ENCODE peak calls at places on chromosomes 16 and 17, in four cellular contexts. L is K562, U is WTC11, T is HepG2. F is an unnamed sample.

GRCh38 chr17:43533699-43534098 is 12.4 kb downstream of the ETV4 start:
- DNase-seq in L (no peak), U (no peak), T (no peak), F (no peak)

GRCh38 chr17:80819422-80820164 is 172.0 kb upstream of the CHMP6 start:
- DNase-seq in L (no peak), U (no peak), T (peak), F (no peak)

GRCh38 chr17:15106540-15106939 is 158.6 kb downstream of the PMP22 start:
- DNase-seq in L (peak), U (no peak), T (no peak), F (no peak)

GRCh38 chr16:69451166-69451565 is 26.7 kb downstream of the CYB5B start:
- DNase-seq in L (no peak), U (no peak), T (no peak), F (no peak)

GRCh38 chr17:40448213-40448638 is 5.0 kb downstream of the IGFBP4 start:
- DNase-seq in L (no peak), U (no peak), T (peak), F (no peak)

GRCh38 chr17:259341-259976 is 78.0 kb upstream of the DOC2B start:
- DNase-seq in L (no peak), U (peak), T (no peak), F (no peak)

GRCh38 chr17:39094607-39095308 is 56.7 kb downstream of the PLXDC1 start:
- DNase-seq in L (no peak), U (no peak), T (no peak), F (no peak)

GRCh38 chr16:56763305-56763916 is 33.5 kb downstream of the NUP93 start:
- DNase-seq in L (no peak), U (no peak), T (no peak), F (no peak)

GRCh38 chr17:4935650-4936049 is 3.6 kb downstream of the GP1BA start:
- DNase-seq in L (no peak), U (no peak), T (no peak), F (no peak)

GRCh38 chr17:39376434-39376833 is 25.0 kb downstream of the FBXL20 start:
- DNase-seq in L (no peak), U (no peak), T (no peak), F (no peak)

GRCh38 chr17:1241904-1242303 is 28.3 kb upstream of the BHLHA9 start:
- DNase-seq in L (no peak), U (no peak), T (no peak), F (no peak)

GRCh38 chr17:63178530-63178929 is 212.5 kb downstream of the TANC2 start:
- DNase-seq in L (no peak), U (no peak), T (no peak), F (no peak)

GRCh38 chr17:81142301-81143199 is 22.8 kb upstream of the PVALEF start:
- DNase-seq in L (peak), U (peak), T (peak), F (peak)

GRCh38 chr17:57913576-57914273 is 41.5 kb downstream of the CUEDC1 start:
- DNase-seq in L (no peak), U (no peak), T (no peak), F (no peak)

GRCh38 chr17:72976971-72977767 is 115.3 kb downstream of the SLC39A11 start:
- DNase-seq in L (peak), U (no peak), T (no peak), F (peak)

GRCh38 chr17:72975509-72975908 is 117.0 kb downstream of the SLC39A11 start:
- DNase-seq in L (no peak), U (no peak), T (no peak), F (no peak)

GRCh38 chr17:72972263-72972951 is 120.1 kb downstream of the SLC39A11 start:
- DNase-seq in L (no peak), U (no peak), T (peak), F (no peak)

GRCh38 chr17:72977768-72978417 is 114.6 kb downstream of the SLC39A11 start:
- DNase-seq in L (peak), U (no peak), T (no peak), F (no peak)

GRCh38 chr17:72974605-72975232 is 117.8 kb downstream of the SLC39A11 start:
- DNase-seq in L (no peak), U (no peak), T (peak), F (no peak)
- TF ChIP-seq SP1 in L (no peak), U (no peak), T (no peak), F (no peak)

DNA sequence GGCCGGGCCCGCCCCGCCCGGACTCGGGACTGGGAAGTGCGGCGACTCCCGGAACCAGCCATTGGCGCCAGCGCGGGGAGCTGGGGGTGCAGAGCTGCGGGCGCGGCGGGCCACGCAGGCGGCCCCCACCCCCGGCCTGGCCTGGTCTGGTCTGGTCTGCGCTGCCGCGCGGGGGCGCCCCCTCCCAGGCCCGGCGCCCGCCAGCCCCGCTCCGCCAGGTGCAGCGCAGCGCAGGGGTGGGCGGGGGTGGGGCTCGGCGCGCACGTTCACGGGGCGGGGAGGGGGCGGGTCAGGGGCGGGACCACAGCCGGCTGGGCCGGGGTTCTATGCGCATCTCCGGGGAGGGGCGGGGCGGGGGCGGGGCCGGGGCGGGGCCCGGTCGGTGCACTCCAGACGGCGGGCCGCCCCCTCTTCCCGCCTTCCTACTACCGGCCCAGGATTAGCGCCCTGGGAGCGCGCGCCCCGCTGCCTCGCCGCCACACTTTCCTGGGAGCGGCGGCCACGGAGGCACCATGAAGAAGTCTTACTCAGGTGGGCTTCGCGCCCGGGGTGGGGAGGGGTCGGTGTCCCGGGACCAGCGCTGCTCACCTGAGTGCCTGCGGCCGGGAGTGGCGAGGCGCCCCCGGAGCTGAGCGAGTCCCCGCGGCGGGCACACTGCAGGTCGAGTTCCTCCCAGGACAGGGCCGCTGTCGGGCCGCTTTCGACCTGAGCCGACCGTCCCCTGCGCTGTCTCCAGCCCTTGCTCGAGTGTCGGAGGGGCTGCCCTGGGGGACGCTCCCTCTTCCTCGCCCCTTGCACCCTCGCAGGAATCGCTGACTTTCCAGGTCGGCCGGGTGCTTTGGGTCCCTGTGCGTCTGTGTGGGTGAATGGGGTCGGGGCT is 140.5 kb downstream of the SEC14L1 start:
- DNase-seq in L (peak), U (peak), T (peak), F (peak)
- TF ChIP-seq ELF4 in L (no peak), U (no peak), T (no peak), F (no peak)

GRCh38 chr17:69486779-69487637 is 72.5 kb downstream of the MAP2K6 start:
- DNase-seq in L (no peak), U (no peak), T (no peak), F (no peak)

GRCh38 chr17:69480197-69480596 is 65.7 kb downstream of the MAP2K6 start:
- DNase-seq in L (no peak), U (no peak), T (no peak), F (no peak)

GRCh38 chr17:69485901-69486643 is 71.6 kb downstream of the MAP2K6 start:
- DNase-seq in L (no peak), U (no peak), T (no peak), F (no peak)

GRCh38 chr17:69489303-69489702 is 74.8 kb downstream of the MAP2K6 start:
- DNase-seq in L (no peak), U (no peak), T (no peak), F (no peak)

GRCh38 chr17:69485126-69485724 is 70.7 kb downstream of the MAP2K6 start:
- DNase-seq in L (no peak), U (no peak), T (no peak), F (no peak)
- TF ChIP-seq SP1 in L (no peak), U (no peak), T (no peak), F (no peak)

GRCh38 chr16:67969286-67970039 is 1.0 kb upstream of the SLC12A4 start:
- DNase-seq in L (peak), U (peak), T (peak), F (no peak)

GRCh38 chr16:67968440-67969285 is at the start of gene SLC12A4:
- DNase-seq in L (peak), U (peak), T (peak), F (peak)

GRCh38 chr16:67966549-67967182 is 1.8 kb downstream of the SLC12A4 start:
- DNase-seq in L (peak), U (peak), T (peak), F (no peak)

GRCh38 chr16:67967183-67967955 is 1.1 kb downstream of the SLC12A4 start:
- DNase-seq in L (peak), U (no peak), T (no peak), F (no peak)

GRCh38 chr16:67967956-67968439 is 439 bp downstream of the SLC12A4 start:
- DNase-seq in L (peak), U (peak), T (no peak), F (peak)
- TF ChIP-seq ELF4 in L (no peak), U (no peak), T (no peak), F (no peak)

GRCh38 chr17:79745641-79746105 is 14.9 kb downstream of the ENPP7 start:
- DNase-seq in L (no peak), U (no peak), T (no peak), F (no peak)
- TF ChIP-seq SP1 in L (no peak), U (no peak), T (no peak), F (no peak)

GRCh38 chr16:3999890-4000325 is 116.3 kb downstream of the ADCY9 start:
- DNase-seq in L (peak), U (no peak), T (no peak), F (no peak)

GRCh38 chr16:3998793-3999478 is 117.3 kb downstream of the ADCY9 start:
- DNase-seq in L (no peak), U (no peak), T (no peak), F (no peak)

GRCh38 chr16:3997231-3997841 is 116.8 kb upstream of the CREBBP start:
- DNase-seq in L (no peak), U (no peak), T (no peak), F (no peak)

GRCh38 chr16:4003166-4003565 is 113.1 kb downstream of the ADCY9 start:
- DNase-seq in L (no peak), U (no peak), T (no peak), F (no peak)

GRCh38 chr16:3999479-3999868 is 116.8 kb downstream of the ADCY9 start:
- DNase-seq in L (no peak), U (peak), T (no peak), F (peak)
- TF ChIP-seq ELF4 in L (no peak), U (no peak), T (no peak), F (no peak)

DNA sequence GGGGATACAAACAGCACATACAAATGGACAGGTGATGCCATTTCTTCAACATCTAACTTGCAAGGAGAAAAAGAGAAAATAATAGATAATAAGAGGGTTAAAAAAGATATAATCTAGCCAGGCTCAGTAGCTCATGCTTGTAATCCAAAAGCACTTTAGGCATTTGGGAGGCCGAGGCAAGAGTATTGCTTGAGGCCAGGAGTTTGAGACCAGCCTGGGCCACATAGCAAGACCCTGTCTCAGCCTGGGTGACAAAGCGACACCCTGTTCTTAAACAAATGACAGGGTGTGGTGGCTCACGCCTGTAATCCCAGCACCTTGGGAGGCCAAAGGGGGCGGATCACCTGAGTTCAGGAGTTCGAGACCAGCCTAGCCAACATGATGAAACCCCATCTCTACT is 19.3 kb downstream of the C16orf87 start:
- DNase-seq in L (no peak), U (no peak), T (no peak), F (no peak)
- TF ChIP-seq SP1 in L (no peak), U (no peak), T (no peak), F (no peak)

DNA sequence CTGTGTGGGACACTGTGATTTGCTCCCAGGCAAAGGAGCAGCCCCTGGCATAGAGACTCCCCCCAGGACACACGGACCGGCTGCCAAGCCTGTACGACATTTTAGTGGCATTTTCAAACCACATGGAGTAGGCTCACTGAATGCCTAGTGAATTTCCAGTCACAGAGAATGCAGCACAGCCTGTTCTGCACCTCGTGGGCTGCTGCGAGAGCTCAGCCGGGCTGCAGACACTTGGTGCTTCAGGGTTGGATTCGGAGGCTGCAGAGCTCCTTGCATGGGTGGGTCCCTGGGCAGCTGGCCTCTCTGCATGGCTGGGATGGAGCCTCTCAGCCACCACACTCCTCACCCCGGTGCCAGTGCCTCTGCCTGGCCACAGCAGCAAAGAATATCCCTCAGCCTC is 51.2 kb upstream of the HNF1B start:
- DNase-seq in L (no peak), U (no peak), T (no peak), F (no peak)
- TF ChIP-seq ELF4 in L (no peak), U (no peak), T (no peak), F (no peak)

GRCh38 chr17:75619506-75620431 is 13.5 kb upstream of the SMIM5 start:
- DNase-seq in L (peak), U (peak), T (peak), F (peak)
- TF ChIP-seq SP1 in L (no peak), U (no peak), T (no peak), F (no peak)

GRCh38 chr17:50209472-50210248 is 8.2 kb upstream of the COL1A1 start:
- DNase-seq in L (peak), U (peak), T (no peak), F (no peak)
- TF ChIP-seq ELF4 in L (peak), U (no peak), T (no peak), F (no peak)

F was measured in HEK293T.